ENCODE peak calls at places on chromosomes 3 and 15, in seven cellular contexts. Z is NCI-H1105 treated with DMSO at 0.1 percent for 48 hours, W is occipital lobe, T is hepatic stellate cell, I is DMS 273 treated with DMSO at 0.1 percent for 48 hours, C is GM03348, V is AG09319. A is an unnamed sample.

GRCh38 chr3:140053011-140053702 is 118.2 kb downstream of the CLSTN2 start:
- DNase-seq in W (no peak), T (no peak), V (no peak), I (no peak), C (no peak), Z (no peak), A (no peak)

GRCh38 chr3:195123196-195123805 is 147.7 kb downstream of the XXYLT1 start:
- DNase-seq in Z (no peak), I (peak), V (no peak), T (no peak), C (no peak), W (no peak), A (no peak)

GRCh38 chr15:68631621-68632051 is 52.8 kb downstream of the CORO2B start:
- DNase-seq in V (no peak), I (no peak), C (no peak), W (no peak), Z (peak), T (no peak), A (no peak)

GRCh38 chr3:47419083-47420043 is 38.5 kb downstream of the PTPN23 start:
- DNase-seq in T (no peak), C (no peak), V (no peak), W (no peak), Z (no peak), I (no peak), A (no peak)

GRCh38 chr3:62872318-62872717 is 2.9 kb downstream of the CADPS start:
- DNase-seq in I (no peak), T (no peak), Z (no peak), W (no peak), C (no peak), V (no peak), A (no peak)

GRCh38 chr3:130731817-130732216 is 14.8 kb downstream of the PIK3R4 start:
- DNase-seq in V (no peak), I (no peak), W (no peak), Z (no peak), C (no peak), T (no peak), A (no peak)

GRCh38 chr3:124094496-124094895 is 102.6 kb upstream of the ROPN1 start:
- DNase-seq in I (no peak), C (no peak), W (peak), Z (no peak), V (no peak), T (no peak), A (peak)

GRCh38 chr3:89740881-89741177 is 633.4 kb downstream of the EPHA3 start:
- DNase-seq in Z (no peak), I (no peak), T (peak), W (no peak), C (no peak), V (no peak), A (no peak)

GRCh38 chr3:124034809-124035152 is 42.9 kb upstream of the ROPN1 start:
- DNase-seq in Z (peak), V (no peak), W (no peak), I (no peak), T (no peak), C (no peak), A (no peak)

GRCh38 chr3:51968175-51968681 is 974 bp upstream of the PCBP4 start:
- DNase-seq in W (no peak), T (no peak), I (peak), C (peak), V (no peak), Z (no peak), A (no peak)

GRCh38 chr3:150150633-150151032 is 179.9 kb upstream of the PFN2 start:
- DNase-seq in I (no peak), V (no peak), Z (no peak), C (no peak), W (no peak), T (no peak), A (peak)

GRCh38 chr3:181534881-181535280 is 176.8 kb upstream of the SOX2 start:
- DNase-seq in T (no peak), C (no peak), I (no peak), W (no peak), V (no peak), Z (no peak), A (no peak)

GRCh38 chr3:187136936-187137335 is 2.4 kb downstream of the RPL39L start:
- DNase-seq in Z (no peak), C (peak), T (no peak), W (no peak), I (no peak), V (no peak), A (peak)

GRCh38 chr3:17070560-17070959 is 185.8 kb downstream of the PLCL2 start:
- DNase-seq in C (no peak), V (no peak), W (no peak), I (peak), Z (peak), T (no peak), A (peak)

GRCh38 chr3:172094621-172095557 is 55.5 kb downstream of the FNDC3B start:
- DNase-seq in V (no peak), T (no peak), Z (no peak), W (no peak), I (no peak), C (no peak), A (peak)

GRCh38 chr3:56800373-56801150 is 1.2 kb downstream of the ARHGEF3 start:
- DNase-seq in W (peak), V (no peak), I (no peak), Z (no peak), T (no peak), C (no peak), A (no peak)

GRCh38 chr15:45548753-45549520 is 26.4 kb upstream of the SLC30A4 start:
- DNase-seq in C (peak), T (no peak), Z (no peak), V (no peak), I (no peak), W (no peak), A (no peak)

GRCh38 chr3:99084825-99085224 is 183.3 kb upstream of the DCBLD2 start:
- DNase-seq in W (no peak), Z (no peak), C (peak), T (no peak), V (no peak), I (no peak), A (peak)

GRCh38 chr15:36415643-36416042 is 163.8 kb upstream of the CDIN1 start:
- DNase-seq in V (no peak), W (no peak), C (peak), T (peak), I (no peak), Z (no peak), A (peak)

GRCh38 chr3:79421273-79421672 is 346.5 kb downstream of the ROBO1 start:
- DNase-seq in I (no peak), C (no peak), T (no peak), Z (no peak), W (no peak), V (no peak), A (no peak)

GRCh38 chr3:186917660-186918312 is 12.5 kb upstream of the ST6GAL1 start:
- DNase-seq in T (no peak), V (no peak), I (no peak), W (no peak), Z (no peak), C (no peak), A (no peak)

GRCh38 chr3:66195347-66195783 is 25.4 kb upstream of the SLC25A26 start:
- DNase-seq in Z (peak), C (peak), I (peak), W (peak), V (peak), T (peak), A (peak)

GRCh38 chr15:70376929-70377691 is 279.4 kb upstream of the TLE3 start:
- DNase-seq in V (peak), T (no peak), W (peak), I (no peak), Z (peak), C (peak), A (peak)

GRCh38 chr3:23112491-23112890 is 90.6 kb upstream of the UBE2E2 start:
- DNase-seq in I (no peak), W (no peak), T (no peak), V (no peak), C (no peak), Z (no peak), A (no peak)

GRCh38 chr15:97745481-97746071 is 214.9 kb upstream of the ARRDC4 start:
- DNase-seq in W (no peak), I (peak), T (no peak), C (no peak), Z (no peak), V (no peak), A (peak)

GRCh38 chr3:73415118-73415517 is 209.6 kb downstream of the PDZRN3 start:
- DNase-seq in V (no peak), W (no peak), I (no peak), C (no peak), Z (no peak), T (no peak), A (no peak)

GRCh38 chr3:194802125-194802433 is 116.4 kb downstream of the FAM43A start:
- DNase-seq in T (no peak), V (no peak), C (no peak), Z (no peak), W (no peak), I (no peak), A (no peak)

GRCh38 chr15:33460166-33460805 is 149.5 kb downstream of the RYR3 start:
- DNase-seq in C (no peak), I (no peak), V (no peak), T (no peak), W (no peak), Z (no peak), A (no peak)

GRCh38 chr3:41000471-41000870 is 198.8 kb upstream of the CTNNB1 start:
- DNase-seq in Z (no peak), W (no peak), T (no peak), C (no peak), I (no peak), V (no peak), A (peak)

GRCh38 chr15:68787609-68788264 is 33.0 kb downstream of the ANP32A start:
- DNase-seq in Z (no peak), I (no peak), W (no peak), C (no peak), T (no peak), V (no peak), A (no peak)

GRCh38 chr15:57344282-57344681 is 32.0 kb upstream of the CGNL1 start:
- DNase-seq in W (no peak), C (no peak), T (no peak), Z (no peak), V (no peak), I (no peak), A (no peak)

GRCh38 chr3:17551333-17551732 is 191.1 kb downstream of the TBC1D5 start:
- DNase-seq in C (no peak), V (peak), Z (no peak), W (no peak), I (peak), T (no peak), A (no peak)